ENCODE peak calls at places on chromosomes 4 and X, in five cellular contexts. Y, J, L, Z and T are unnamed samples.

GRCh38 chrX:45850775-45851433 is 650.2 kb upstream of the DIPK2B start:
- DNase-seq in L (no peak), Z (peak), J (no peak), Y (no peak), T (no peak)

GRCh38 chr4:122963222-122963621 is 40.8 kb upstream of the NUDT6 start:
- DNase-seq in L (no peak), Z (no peak), J (no peak), Y (no peak), T (no peak)

GRCh38 chr4:33780952-33781655 is 2463.2 kb downstream of the ARAP2 start:
- DNase-seq in Y (no peak), J (no peak), L (no peak), Z (no peak), T (no peak)

GRCh38 chr4:93515208-93515607 is 313.3 kb upstream of the ATOH1 start:
- DNase-seq in Y (no peak), L (no peak), Z (no peak), J (no peak), T (no peak)

GRCh38 chrX:39992300-39992699 is 105.5 kb downstream of the BCOR start:
- DNase-seq in L (no peak), J (no peak), Y (no peak), Z (no peak), T (no peak)

GRCh38 chr4:121454251-121454979 is 73.6 kb upstream of the QRFPR start:
- DNase-seq in L (no peak), J (no peak), Z (no peak), Y (no peak), T (no peak)

GRCh38 chr4:7424553-7425111 is 10.1 kb downstream of the PSAPL1 start:
- DNase-seq in Z (peak), Y (no peak), L (no peak), J (no peak), T (peak)

GRCh38 chr4:106444557-106444956 is 76.0 kb upstream of the GIMD1 start:
- DNase-seq in Z (no peak), Y (no peak), J (no peak), L (no peak), T (no peak)

GRCh38 chr4:76622717-76623116 is 187.7 kb downstream of the SHROOM3 start:
- DNase-seq in J (no peak), Y (no peak), L (no peak), Z (no peak), T (no peak)

GRCh38 chrX:45428816-45429215 is 228.1 kb upstream of the DIPK2B start:
- DNase-seq in J (no peak), L (no peak), Y (no peak), Z (no peak), T (no peak)

GRCh38 chrX:49053223-49054072 is 5.4 kb upstream of the CCDC120 start:
- DNase-seq in Z (peak), L (no peak), Y (no peak), J (peak), T (peak)

GRCh38 chr4:145936142-145937020 is 2.2 kb downstream of the ZNF827 start:
- DNase-seq in Y (no peak), J (peak), L (peak), Z (peak), T (peak)

GRCh38 chr4:83905952-83906351 is 370.0 kb downstream of the GPAT3 start:
- DNase-seq in Y (no peak), L (no peak), J (no peak), Z (no peak), T (no peak)

GRCh38 chr4:32196950-32197688 is 1477.0 kb downstream of the PCDH7 start:
- DNase-seq in L (no peak), Z (no peak), Y (no peak), J (no peak), T (no peak)

GRCh38 chr4:172850838-172851237 is 317.8 kb upstream of the GALNT7 start:
- DNase-seq in J (no peak), Y (no peak), Z (no peak), L (no peak), T (no peak)

GRCh38 chr4:99087887-99088484 is 602 bp downstream of the ADH5 start:
- DNase-seq in Z (peak), J (peak), L (peak), Y (peak), T (peak)

GRCh38 chrX:118756111-118756510 is 28.7 kb downstream of the IL13RA1 start:
- DNase-seq in Z (no peak), Y (no peak), J (no peak), L (no peak), T (no peak)

GRCh38 chr4:87353592-87353991 is 30.9 kb upstream of the HSD17B13 start:
- DNase-seq in J (peak), Y (no peak), Z (peak), L (no peak), T (no peak)

GRCh38 chr4:41327770-41328169 is 71.0 kb downstream of the UCHL1 start:
- DNase-seq in J (no peak), Z (no peak), Y (no peak), L (no peak), T (no peak)

GRCh38 chr4:139315221-139315675 is 13.0 kb upstream of the NDUFC1 start:
- DNase-seq in J (no peak), L (no peak), Y (no peak), Z (no peak), T (no peak)

GRCh38 chr4:185665655-185666054 is 130.3 kb upstream of the PDLIM3 start:
- DNase-seq in Z (no peak), J (no peak), Y (no peak), L (no peak), T (no peak)

GRCh38 chr4:147816382-147817254 is 84.7 kb downstream of the ARHGAP10 start:
- DNase-seq in Y (no peak), L (no peak), Z (peak), J (no peak), T (no peak)

GRCh38 chr4:98476891-98477290 is 181.5 kb downstream of the TSPAN5 start:
- DNase-seq in Y (no peak), L (no peak), Z (no peak), J (no peak), T (no peak)

GRCh38 chr4:148065069-148065468 is 333.2 kb downstream of the ARHGAP10 start:
- DNase-seq in Y (no peak), J (no peak), L (no peak), Z (no peak), T (no peak)

GRCh38 chr4:33477715-33478114 is 2757.5 kb downstream of the PCDH7 start:
- DNase-seq in L (no peak), Y (no peak), J (no peak), Z (no peak), T (no peak)

GRCh38 chrX:140572724-140573123 is 67.9 kb upstream of the SOX3 start:
- DNase-seq in Y (no peak), L (no peak), J (peak), Z (no peak), T (no peak)

GRCh38 chr4:159446266-159446976 is 343.5 kb downstream of the RAPGEF2 start:
- DNase-seq in L (no peak), Z (peak), J (peak), Y (no peak), T (peak)

GRCh38 chr4:74531952-74532794 is 87.2 kb downstream of the AREG start:
- DNase-seq in Z (no peak), Y (no peak), J (no peak), L (no peak), T (no peak)

GRCh38 chr4:140109626-140110213 is 44.3 kb downstream of the MAML3 start:
- DNase-seq in L (no peak), Z (no peak), Y (no peak), J (no peak), T (no peak)

GRCh38 chrX:106999002-106999975 is 723 bp downstream of the MORC4 start:
- DNase-seq in J (peak), Z (peak), L (peak), Y (no peak), T (no peak)

GRCh38 chr4:150664935-150665334 is 83.0 kb downstream of the MAB21L2 start:
- DNase-seq in J (no peak), L (no peak), Z (no peak), Y (no peak), T (no peak)

GRCh38 chr4:15130441-15130840 is 128.2 kb downstream of the CPEB2 start:
- DNase-seq in L (no peak), Y (no peak), J (no peak), Z (no peak), T (no peak)

GRCh38 chrX:83469551-83469950 is 38.5 kb upstream of the POU3F4 start:
- DNase-seq in Y (no peak), L (no peak), J (no peak), Z (no peak), T (no peak)

GRCh38 chrX:65195621-65196020 is 219.4 kb upstream of the ZC4H2 start:
- DNase-seq in Z (no peak), L (no peak), J (no peak), Y (no peak), T (no peak)

GRCh38 chrX:9569875-9570274 is 105.0 kb downstream of the TBL1X start:
- DNase-seq in L (no peak), Y (no peak), Z (no peak), J (no peak), T (no peak)

GRCh38 chrX:9576059-9576458 is 111.2 kb downstream of the TBL1X start:
- DNase-seq in L (no peak), Y (no peak), Z (no peak), J (no peak), T (no peak)

GRCh38 chrX:9577555-9577954 is 112.7 kb downstream of the TBL1X start:
- DNase-seq in Y (no peak), Z (no peak), J (no peak), L (no peak), T (no peak)

GRCh38 chrX:9578083-9578779 is 113.4 kb downstream of the TBL1X start:
- DNase-seq in J (no peak), Y (no peak), L (no peak), Z (no peak), T (no peak)

DNA sequence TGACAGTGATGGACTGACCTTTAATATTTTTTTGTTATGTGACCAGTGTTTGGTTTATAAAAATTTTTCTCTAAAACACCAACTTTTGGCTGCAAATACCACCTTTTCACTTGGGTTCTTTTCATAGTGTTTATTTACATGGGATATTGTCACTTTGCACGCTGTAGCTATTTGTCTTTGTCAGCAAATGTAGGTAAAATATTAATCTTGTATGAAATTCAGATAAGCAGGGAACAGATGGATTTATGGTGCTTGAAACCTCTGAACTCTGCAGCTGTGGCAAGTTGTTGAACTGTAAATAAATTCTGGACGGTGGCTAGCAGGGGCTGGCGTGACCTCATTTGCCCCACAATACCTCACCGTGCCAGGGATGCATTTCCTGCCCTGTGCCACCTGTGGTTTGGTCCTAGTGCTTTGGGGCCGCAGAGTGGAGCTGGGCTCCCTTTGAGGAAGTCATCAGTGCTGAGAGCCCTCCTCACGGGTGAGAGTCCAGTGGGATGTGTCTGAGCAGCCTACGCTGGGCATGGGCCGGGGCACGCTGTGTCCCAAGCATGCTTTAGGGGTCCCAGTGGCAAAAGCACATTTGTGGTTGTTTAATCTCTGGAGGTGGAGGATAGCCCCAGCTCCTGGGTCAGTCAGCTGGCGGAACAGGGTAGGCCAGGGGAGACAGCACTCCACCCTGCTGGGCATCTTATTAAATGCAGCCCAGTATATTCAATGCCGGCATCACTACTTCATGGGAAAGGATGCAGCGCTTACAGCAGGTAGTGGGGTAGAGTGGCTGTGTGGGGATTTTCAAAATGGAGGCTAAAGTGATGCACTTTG is 108.6 kb downstream of the TBL1X start:
- DNase-seq in Y (no peak), J (no peak), L (no peak), Z (no peak), T (no peak)
- TF ChIP-seq CTCF in Y (no peak), J (no peak), L (no peak), Z (no peak), T (no peak)

GRCh38 chr4:186844059-186844681 is 120.5 kb upstream of the FAT1 start:
- DNase-seq in Z (no peak), Y (no peak), L (no peak), J (no peak), T (no peak)

GRCh38 chr4:186840222-186840701 is 116.6 kb upstream of the FAT1 start:
- DNase-seq in Y (no peak), Z (peak), J (no peak), L (no peak), T (no peak)

GRCh38 chr4:186838295-186838694 is 114.6 kb upstream of the FAT1 start:
- DNase-seq in Z (no peak), Y (no peak), J (no peak), L (no peak), T (no peak)

GRCh38 chr4:186840771-186841301 is 117.2 kb upstream of the FAT1 start:
- DNase-seq in L (no peak), Z (peak), J (no peak), Y (no peak), T (peak)

GRCh38 chr4:186839122-186840037 is 115.7 kb upstream of the FAT1 start:
- DNase-seq in L (no peak), J (no peak), Z (peak), Y (no peak), T (no peak)
- H3K4me3 ChIP-seq in L (no peak), J (no peak), Z (no peak), Y (peak), T (no peak)

GRCh38 chr4:84939111-84939510 is 27.4 kb downstream of the WDFY3 start:
- DNase-seq in Z (no peak), L (no peak), J (no peak), Y (no peak), T (no peak)
- H3K27ac ChIP-seq in Z (peak), L (no peak), J (no peak), Y (peak), T (peak)

DNA sequence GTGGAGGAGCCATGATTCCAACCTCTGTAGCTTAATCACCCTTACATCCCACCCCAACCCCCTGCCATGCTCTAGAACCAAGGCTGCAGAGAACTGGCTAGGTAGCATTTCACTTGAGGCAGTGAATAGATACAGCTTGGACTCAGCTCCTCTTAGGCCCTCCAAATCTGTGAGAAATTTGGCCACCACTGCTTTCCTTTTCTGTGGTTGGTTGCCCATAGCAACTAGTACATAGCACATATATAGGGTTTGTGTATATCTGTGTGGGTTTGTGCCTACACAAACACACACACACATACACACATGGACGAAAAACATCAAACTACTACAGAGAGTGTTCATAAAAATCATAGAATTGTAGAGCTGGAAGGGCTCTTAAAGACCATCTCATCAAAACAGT is 52.0 kb upstream of the CCDC160 start:
- DNase-seq in J (no peak), Y (no peak), Z (no peak), L (no peak), T (no peak)
- TF ChIP-seq CTCF in J (no peak), Y (no peak), Z (no peak), L (no peak), T (no peak)

GRCh38 chr4:165783626-165784025 is 89.4 kb upstream of the TLL1 start:
- DNase-seq in Y (no peak), L (no peak), Z (no peak), J (no peak), T (no peak)
- H3K4me3 ChIP-seq in Y (no peak), L (no peak), Z (no peak), J (no peak), T (no peak)

DNA sequence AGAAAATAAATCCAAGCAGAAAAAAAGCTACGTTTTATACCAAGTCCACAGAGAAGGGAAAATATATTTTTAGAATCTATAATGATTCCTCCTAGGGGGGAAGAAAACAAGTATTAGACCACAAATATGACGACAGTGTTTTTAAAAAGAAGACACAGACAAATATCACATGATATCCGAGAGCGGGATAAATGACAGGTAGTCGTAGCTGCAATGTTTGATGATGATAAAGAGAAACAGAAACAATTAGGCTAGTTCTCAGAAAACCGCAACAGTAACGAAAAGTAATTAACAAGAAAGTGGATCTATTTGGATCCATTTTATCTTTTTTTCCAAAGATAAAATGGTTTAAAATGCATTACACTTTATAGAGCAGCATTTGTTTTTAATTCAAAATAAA is 918 bp downstream of the HAUS3 start:
- DNase-seq in Z (no peak), J (no peak), L (no peak), Y (no peak), T (no peak)
- H3K27ac ChIP-seq in Z (peak), J (no peak), L (peak), Y (no peak), T (no peak)

DNA sequence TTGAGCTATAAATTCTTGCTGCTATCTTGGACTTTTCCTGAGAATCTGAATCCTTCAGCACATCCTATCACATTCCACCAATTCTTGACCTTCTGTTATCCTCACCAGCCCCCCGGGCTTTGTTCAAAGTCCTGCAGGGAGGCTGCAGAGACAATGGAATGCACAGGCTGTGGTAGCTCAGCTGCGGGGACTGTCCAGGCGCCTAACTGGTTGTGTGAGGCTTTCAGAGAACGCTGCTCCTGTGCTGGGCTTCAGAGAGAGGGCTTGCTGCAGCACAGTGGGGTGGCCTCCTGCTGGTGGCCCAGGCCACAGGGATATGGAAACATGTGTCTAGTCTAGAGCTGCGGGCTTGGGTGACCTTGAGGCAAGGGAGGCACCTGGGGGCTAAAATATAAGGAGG is 196.4 kb upstream of the GATB start:
- DNase-seq in J (no peak), Z (peak), L (no peak), Y (no peak), T (no peak)
- TF ChIP-seq CTCF in J (no peak), Z (no peak), L (no peak), Y (no peak), T (no peak)

GRCh38 chrX:103311401-103311785 is 603 bp upstream of the BEX2 start:
- DNase-seq in Y (no peak), J (no peak), Z (no peak), L (no peak), T (no peak)
- H3K4me3 ChIP-seq in Y (no peak), J (no peak), Z (peak), L (no peak), T (no peak)

GRCh38 chrX:42707742-42708141 is 70.2 kb downstream of the PPP1R2C start:
- DNase-seq in Z (no peak), Y (no peak), L (no peak), J (no peak), T (no peak)
- H3K27ac ChIP-seq in Z (no peak), Y (no peak), L (no peak), J (no peak), T (no peak)

GRCh38 chr4:142913034-142913433 is 66.9 kb upstream of the INPP4B start:
- DNase-seq in L (no peak), Y (no peak), Z (no peak), J (no peak), T (no peak)

GRCh38 chr4:142917678-142918077 is 71.6 kb upstream of the INPP4B start:
- DNase-seq in Y (no peak), Z (no peak), L (no peak), J (no peak), T (no peak)

GRCh38 chr4:142909908-142910307 is 63.8 kb upstream of the INPP4B start:
- DNase-seq in J (no peak), L (no peak), Z (no peak), Y (no peak), T (no peak)

DNA sequence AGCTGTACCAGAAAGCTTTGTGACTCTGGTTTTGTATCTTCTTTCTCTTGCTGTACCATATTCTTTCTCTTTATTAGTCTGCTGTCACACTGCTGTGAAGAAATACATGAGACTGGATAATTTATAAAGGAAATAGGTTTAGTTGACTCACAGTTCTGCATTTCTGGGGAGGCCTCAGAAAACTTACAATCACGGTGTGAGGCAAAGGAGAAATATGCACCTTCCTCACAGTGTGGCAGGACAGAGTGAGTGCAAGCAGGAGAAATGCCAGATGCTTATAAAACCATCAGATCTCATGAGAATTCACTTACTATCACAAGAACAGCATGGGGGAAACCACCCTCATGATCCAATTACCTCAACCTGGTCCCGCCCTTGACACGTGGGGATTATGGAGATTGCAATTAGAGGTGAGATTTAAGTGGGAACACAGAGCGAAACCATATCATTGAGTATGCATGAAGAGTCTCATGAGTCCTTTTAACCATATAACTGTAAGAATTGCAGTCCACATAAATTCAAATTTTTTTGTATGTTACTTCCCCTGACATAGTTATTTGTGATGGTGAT is 67.4 kb upstream of the INPP4B start:
- DNase-seq in Y (no peak), J (no peak), L (no peak), Z (no peak), T (no peak)
- TF ChIP-seq CTCF in Y (no peak), J (no peak), L (no peak), Z (no peak), T (no peak)